ENCODE peak calls at places on chromosomes 11 and 22, in six cellular contexts. B is CD14-positive monocyte; I is heart right ventricle; A is left ventricle myocardium superior; S is body of pancreas; M is stimulated activated CD8-positive, alpha-beta memory T cell treated with anti-CD3 and anti-CD28 coated beads, Interleukin-7, amount 100 ng/mL, for 1 hour. U is an unnamed sample.
A peak's percentile ranks its signal among the peaks of the same experiment; 100 is the strongest.

GRCh38 chr11:1762537-1763302 is 1.0 kb downstream of the CTSD start:
- DNase-seq in B (no peak), I (no peak), A (peak; percentile 64), S (peak; percentile 88), M (no peak), U (no peak)

GRCh38 chr11:106218096-106218495 is 140.6 kb downstream of the AASDHPPT start:
- DNase-seq in B (no peak), I (no peak), A (no peak), S (no peak), M (no peak), U (no peak)

GRCh38 chr11:117815262-117815803 is 9.2 kb downstream of the FXYD2 start:
- DNase-seq in B (peak; percentile 95), I (peak; percentile 40), A (peak; percentile 57), S (no peak), M (peak; percentile 29), U (peak; percentile 67)

GRCh38 chr11:48122246-48122645 is 94.4 kb upstream of the OR4B1 start:
- DNase-seq in B (no peak), I (no peak), A (no peak), S (no peak), M (no peak), U (no peak)

GRCh38 chr11:47485112-47485511 is 36.2 kb upstream of the RAPSN start:
- DNase-seq in B (no peak), I (no peak), A (no peak), S (no peak), M (no peak), U (no peak)

GRCh38 chr11:116882386-116882785 is 45.0 kb upstream of the APOA1 start:
- DNase-seq in B (no peak), I (no peak), A (no peak), S (no peak), M (no peak), U (no peak)

GRCh38 chr11:43937434-43938411 is 4.7 kb upstream of the C11orf96 start:
- DNase-seq in B (no peak), I (no peak), A (no peak), S (no peak), M (no peak), U (no peak)

GRCh38 chr11:7278314-7278917 is 26.7 kb downstream of the SYT9 start:
- DNase-seq in B (no peak), I (no peak), A (no peak), S (peak; percentile 14), M (no peak), U (no peak)

GRCh38 chr22:45612451-45612901 is 59.2 kb upstream of the ATXN10 start:
- DNase-seq in B (peak; percentile 72), I (peak; percentile 48), A (peak; percentile 71), S (no peak), M (no peak), U (no peak)

GRCh38 chr22:19745155-19746133 is 15.1 kb upstream of the TBX1 start:
- DNase-seq in B (no peak), I (peak; percentile 74), A (peak; percentile 87), S (no peak), M (no peak), U (no peak)

GRCh38 chr11:59767212-59767611 is 12.0 kb downstream of the STX3 start:
- DNase-seq in B (no peak), I (no peak), A (no peak), S (no peak), M (no peak), U (no peak)